ENCODE peak calls at places on chromosome 5, in seven cellular contexts. C is H54; P is NCI-H2029; B is activated T-cell treated with anti-CD3 and anti-CD28 coated beads for 1 hour; Q is activated CD8-positive, alpha-beta memory T cell treated with anti-CD3 and anti-CD28 coated beads, Interleukin-2, amount 50 U/mL, for 4 hours; H is cardiac fibroblast; V is EL. E is an unnamed sample.

GRCh38 chr5:123157797-123158528 is 68.9 kb downstream of the PRDM6 start:
- DNase-seq in C (no peak), P (no peak), B (no peak), Q (no peak), H (peak; percentile 45), V (peak; percentile 62), E (no peak)

GRCh38 chr5:64632251-64632650 is 58.1 kb upstream of the SHISAL2B start:
- DNase-seq in C (no peak), P (peak; percentile 82), B (no peak), Q (no peak), H (peak; percentile 19), V (no peak), E (no peak)

GRCh38 chr5:168299372-168299771 is 7.9 kb downstream of the WWC1 start:
- DNase-seq in C (no peak), P (no peak), B (no peak), Q (no peak), H (no peak), V (no peak), E (no peak)

GRCh38 chr5:75611324-75612210 is at the start of gene ANKDD1B:
- DNase-seq in C (no peak), P (no peak), B (no peak), Q (peak; percentile 15), H (peak; percentile 57), V (peak; percentile 52), E (no peak)

GRCh38 chr5:178984145-178985072 is 10.7 kb downstream of the GRM6 start:
- DNase-seq in C (no peak), P (no peak), B (no peak), Q (no peak), H (no peak), V (no peak), E (no peak)

GRCh38 chr5:111984044-111984443 is 227.1 kb upstream of the NREP start:
- DNase-seq in C (no peak), P (no peak), B (no peak), Q (no peak), H (peak; percentile 94), V (peak; percentile 92), E (no peak)

GRCh38 chr5:169183581-169183980 is 117.4 kb downstream of the SLIT3 start:
- DNase-seq in C (no peak), P (no peak), B (no peak), Q (no peak), H (no peak), V (peak; percentile 52), E (no peak)

GRCh38 chr5:178230879-178231735 is 1.5 kb downstream of the PHYKPL start:
- DNase-seq in C (no peak), P (no peak), B (no peak), Q (no peak), H (peak; percentile 59), V (no peak), E (no peak)

GRCh38 chr5:24816206-24816605 is 171.4 kb upstream of the CDH10 start:
- DNase-seq in C (no peak), P (no peak), B (no peak), Q (no peak), H (no peak), V (no peak), E (no peak)

GRCh38 chr5:1880377-1881272 is 2.1 kb downstream of the IRX4 start:
- DNase-seq in C (peak; percentile 43), P (no peak), B (no peak), Q (no peak), H (no peak), V (no peak), E (no peak)

GRCh38 chr5:166581827-166582226 is 1709.6 kb upstream of the WWC1 start:
- DNase-seq in C (no peak), P (no peak), B (no peak), Q (no peak), H (no peak), V (no peak), E (no peak)

GRCh38 chr5:151469386-151469785 is 22.0 kb downstream of the SLC36A1 start:
- DNase-seq in C (no peak), P (no peak), B (no peak), Q (no peak), H (peak; percentile 37), V (peak; percentile 47), E (no peak)

GRCh38 chr5:125100342-125100741 is 353.9 kb upstream of the ZNF608 start:
- DNase-seq in C (no peak), P (no peak), B (no peak), Q (no peak), H (no peak), V (no peak), E (no peak)

GRCh38 chr5:179436321-179437122 is 91.3 kb upstream of the ADAMTS2 start:
- DNase-seq in C (no peak), P (no peak), B (no peak), Q (no peak), H (no peak), V (no peak), E (no peak)

GRCh38 chr5:149550608-149551226 is 522 bp downstream of the CSNK1A1 start:
- DNase-seq in C (no peak), P (no peak), B (no peak), Q (peak; percentile 21), H (no peak), V (peak; percentile 20), E (no peak)

GRCh38 chr5:135745897-135746500 is 88.5 kb upstream of the SLC25A48 start:
- DNase-seq in C (no peak), P (no peak), B (no peak), Q (no peak), H (no peak), V (no peak), E (no peak)

GRCh38 chr5:73199671-73200070 is 26.7 kb downstream of the TMEM174 start:
- DNase-seq in C (no peak), P (no peak), B (no peak), Q (no peak), H (no peak), V (no peak), E (no peak)

GRCh38 chr5:143812085-143812705 is at the start of gene HMHB1:
- DNase-seq in C (no peak), P (no peak), B (no peak), Q (no peak), H (no peak), V (no peak), E (no peak)

GRCh38 chr5:31585519-31586270 is 53.2 kb upstream of the PDZD2 start:
- DNase-seq in C (no peak), P (no peak), B (no peak), Q (no peak), H (no peak), V (peak; percentile 18), E (no peak)

GRCh38 chr5:96024683-96025475 is 63.2 kb upstream of the ELL2 start:
- DNase-seq in C (no peak), P (no peak), B (no peak), Q (no peak), H (no peak), V (no peak), E (no peak)

GRCh38 chr5:172090976-172091547 is 84.6 kb upstream of the FBXW11 start:
- DNase-seq in C (no peak), P (no peak), B (no peak), Q (no peak), H (no peak), V (no peak), E (no peak)

GRCh38 chr5:1437876-1438559 is 7.2 kb downstream of the SLC6A3 start:
- DNase-seq in C (no peak), P (no peak), B (no peak), Q (no peak), H (no peak), V (no peak), E (no peak)

GRCh38 chr5:138544171-138545134 is 1.4 kb upstream of the ETF1 start:
- DNase-seq in C (no peak), P (no peak), B (peak; percentile 3), Q (no peak), H (peak; percentile 57), V (peak; percentile 41), E (no peak)

GRCh38 chr5:150398432-150399157 is 14.1 kb downstream of the CD74 start:
- DNase-seq in C (no peak), P (no peak), B (no peak), Q (no peak), H (no peak), V (no peak), E (no peak)

GRCh38 chr5:99104538-99105132 is 175.8 kb upstream of the CHD1 start:
- DNase-seq in C (no peak), P (peak; percentile 39), B (no peak), Q (no peak), H (peak; percentile 59), V (peak; percentile 34), E (no peak)

GRCh38 chr5:154221371-154221896 is 30.9 kb downstream of the GALNT10 start:
- DNase-seq in C (peak; percentile 42), P (no peak), B (peak; percentile 35), Q (peak; percentile 53), H (peak; percentile 95), V (peak; percentile 95), E (peak; percentile 34)

GRCh38 chr5:136084698-136085097 is 47.9 kb upstream of the SMAD5 start:
- DNase-seq in C (no peak), P (peak; percentile 84), B (no peak), Q (no peak), H (no peak), V (no peak), E (no peak)

GRCh38 chr5:55597014-55597981 is 62.5 kb upstream of the PLPP1 start:
- DNase-seq in C (no peak), P (no peak), B (no peak), Q (no peak), H (peak; percentile 78), V (peak; percentile 83), E (no peak)

GRCh38 chr5:112174959-112175594 is 244.0 kb downstream of the EPB41L4A start:
- DNase-seq in C (no peak), P (peak; percentile 64), B (no peak), Q (no peak), H (peak; percentile 70), V (peak; percentile 60), E (no peak)

GRCh38 chr5:124644138-124644537 is 102.3 kb downstream of the ZNF608 start:
- DNase-seq in C (no peak), P (no peak), B (no peak), Q (no peak), H (peak; percentile 52), V (peak; percentile 58), E (no peak)

GRCh38 chr5:172123269-172123692 is 64.7 kb downstream of the STK10 start:
- DNase-seq in C (peak; percentile 72), P (peak; percentile 37), B (no peak), Q (no peak), H (peak; percentile 78), V (peak; percentile 84), E (no peak)

GRCh38 chr5:111655169-111655924 is 101.6 kb downstream of the NREP start:
- DNase-seq in C (no peak), P (no peak), B (no peak), Q (no peak), H (peak; percentile 88), V (no peak), E (no peak)

GRCh38 chr5:3153226-3153858 is 401.9 kb upstream of the IRX2 start:
- DNase-seq in C (no peak), P (no peak), B (no peak), Q (no peak), H (no peak), V (no peak), E (no peak)

GRCh38 chr5:111173476-111173875 is 50.7 kb upstream of the CAMK4 start:
- DNase-seq in C (no peak), P (no peak), B (no peak), Q (no peak), H (peak; percentile 41), V (no peak), E (no peak)

GRCh38 chr5:111072949-111073682 is 1.6 kb downstream of the TSLP start:
- DNase-seq in C (no peak), P (no peak), B (peak; percentile 35), Q (peak; percentile 72), H (peak; percentile 47), V (peak; percentile 49), E (peak; percentile 51)

GRCh38 chr5:178504340-178504960 is 85.7 kb downstream of the COL23A1 start:
- DNase-seq in C (no peak), P (no peak), B (no peak), Q (no peak), H (no peak), V (no peak), E (no peak)

E was measured in stimulated activated CD8-positive, alpha-beta memory T cell treated with anti-CD3 and anti-CD28 coated beads, Interleukin-7, amount 100 ng/mL, for 4 hours.